ENCODE peak calls at places on chromosomes 13 and 19, in four cellular contexts. G, D, B and O are unnamed samples.

GRCh38 chr19:703651-704446 is 4.9 kb upstream of the PALM start:
- DNase-seq in B (no peak), D (no peak), G (no peak), O (no peak)

GRCh38 chr13:98632971-98633370 is 56.1 kb upstream of the STK24 start:
- DNase-seq in G (no peak), D (peak; percentile 11), B (no peak), O (no peak)

GRCh38 chr19:15072930-15073647 is 8.9 kb upstream of the OR1I1 start:
- DNase-seq in G (no peak), B (no peak), D (no peak), O (no peak)

GRCh38 chr19:39599116-39599515 is 3.2 kb upstream of the LGALS13 start:
- DNase-seq in G (no peak), D (peak; percentile 16), B (no peak), O (no peak)

GRCh38 chr19:2213799-2214198 is 22.3 kb downstream of the PLEKHJ1 start:
- DNase-seq in D (no peak), B (no peak), G (no peak), O (no peak)

GRCh38 chr13:59545007-59545406 is 618.7 kb downstream of the DIAPH3 start:
- DNase-seq in D (no peak), G (no peak), B (no peak), O (no peak)

GRCh38 chr13:32956595-32956933 is 59.7 kb upstream of the KL start:
- DNase-seq in D (no peak), B (no peak), G (no peak), O (no peak)

GRCh38 chr13:98539655-98540054 is 37.3 kb downstream of the STK24 start:
- DNase-seq in D (peak; percentile 31), G (peak; percentile 45), B (no peak), O (no peak)

GRCh38 chr19:19748249-19748938 is 15.5 kb upstream of the ZNF14 start:
- DNase-seq in G (no peak), D (no peak), B (no peak), O (no peak)

GRCh38 chr19:3135961-3136683 is at the start of gene GNA15:
- DNase-seq in D (no peak), B (no peak), G (no peak), O (no peak)

GRCh38 chr19:1248454-1249297 is at the start of gene MIDN:
- DNase-seq in D (peak; percentile 86), B (peak; percentile 77), G (peak; percentile 92), O (peak; percentile 62)

GRCh38 chr13:60571571-60571970 is 174.6 kb downstream of the TDRD3 start:
- DNase-seq in G (no peak), B (no peak), D (no peak), O (no peak)

GRCh38 chr19:10815969-10816635 is 19.9 kb downstream of the TMED1 start:
- DNase-seq in D (no peak), B (no peak), G (no peak), O (no peak)